ENCODE peak calls at places on chromosomes 4 and X, in seven cellular contexts. V is epithelial cell of prostate; L is stimulated activated CD4-positive, alpha-beta T cell treated with anti-CD3 and anti-CD28 coated beads, Interleukin-2, amount 100 ng/mL, for 48 hours; P is H1; J is NCI-H345; O is activated naive CD8-positive, alpha-beta T cell treated with anti-CD3 and anti-CD28 coated beads, Interleukin-2, amount 10 ng/mL, durations not matched to agents 7 days and 5 days; B is activated gamma-delta T cell treated with anti-CD3 and anti-CD28 coated beads, Interleukin-2, amount 50 U/mL, for 16 hours. F is an unnamed sample.
A peak's percentile ranks its signal among the peaks of the same experiment; 100 is the strongest.

GRCh38 chr4:7375427-7375826 is 59.3 kb downstream of the PSAPL1 start:
- DNase-seq in V (no peak), L (no peak), P (no peak), J (no peak), O (no peak), B (no peak), F (no peak)

GRCh38 chr4:3847211-3847940 is 81.2 kb downstream of the ADRA2C start:
- DNase-seq in V (no peak), L (no peak), P (no peak), J (no peak), O (no peak), B (no peak), F (no peak)

GRCh38 chrX:119118780-119119395 is 8.7 kb downstream of the KIAA1210 start:
- DNase-seq in V (no peak), L (peak; percentile 23), P (peak; percentile 59), J (peak; percentile 7), O (peak; percentile 45), B (peak; percentile 37), F (peak; percentile 21)

GRCh38 chr4:183757105-183757504 is 98.0 kb downstream of the TRAPPC11 start:
- DNase-seq in V (no peak), L (no peak), P (no peak), J (no peak), O (no peak), B (no peak), F (no peak)

GRCh38 chr4:58606303-58606702 is 1496.1 kb upstream of the IGFBP7 start:
- DNase-seq in V (no peak), L (no peak), P (no peak), J (no peak), O (no peak), B (no peak), F (no peak)

GRCh38 chrX:40646489-40647306 is 663 bp downstream of the CXorf38 start:
- DNase-seq in V (no peak), L (no peak), P (peak; percentile 52), J (no peak), O (peak; percentile 53), B (peak; percentile 9), F (peak; percentile 24)

GRCh38 chrX:101210630-101211029 is 9.0 kb upstream of the DRP2 start:
- DNase-seq in V (no peak), L (no peak), P (no peak), J (no peak), O (no peak), B (no peak), F (no peak)

GRCh38 chr4:17385403-17385802 is 126.5 kb downstream of the QDPR start:
- DNase-seq in V (no peak), L (peak; percentile 1), P (no peak), J (no peak), O (no peak), B (peak; percentile 1), F (no peak)

GRCh38 chrX:39941332-39941920 is 156.3 kb downstream of the BCOR start:
- DNase-seq in V (no peak), L (no peak), P (no peak), J (no peak), O (no peak), B (no peak), F (no peak)

GRCh38 chrX:151396827-151397740 is at the start of gene VMA21:
- DNase-seq in V (peak; percentile 14), L (peak; percentile 68), P (peak; percentile 68), J (peak; percentile 88), O (peak; percentile 83), B (peak; percentile 68), F (peak; percentile 80)

GRCh38 chr4:17286737-17287460 is 225.0 kb downstream of the QDPR start:
- DNase-seq in V (no peak), L (no peak), P (no peak), J (no peak), O (no peak), B (no peak), F (no peak)

GRCh38 chr4:45350438-45350837 is 624.1 kb upstream of the GNPDA2 start:
- DNase-seq in V (no peak), L (no peak), P (no peak), J (no peak), O (no peak), B (no peak), F (no peak)

GRCh38 chrX:9668537-9668936 is 97.1 kb downstream of the GPR143 start:
- DNase-seq in V (no peak), L (no peak), P (no peak), J (no peak), O (no peak), B (no peak), F (no peak)

GRCh38 chr4:38078590-38079381 is 118.6 kb downstream of the PTTG2 start:
- DNase-seq in V (no peak), L (no peak), P (no peak), J (no peak), O (no peak), B (no peak), F (no peak)

GRCh38 chr4:22238742-22239141 is 277.1 kb downstream of the ADGRA3 start:
- DNase-seq in V (no peak), L (no peak), P (no peak), J (peak; percentile 32), O (no peak), B (no peak), F (no peak)

GRCh38 chr4:8067274-8067936 is 91.2 kb downstream of the ABLIM2 start:
- DNase-seq in V (no peak), L (no peak), P (no peak), J (no peak), O (no peak), B (no peak), F (no peak)

GRCh38 chrX:143298663-143299241 is 218.5 kb downstream of the SPANXN3 start:
- DNase-seq in V (no peak), L (no peak), P (no peak), J (no peak), O (no peak), B (no peak), F (no peak)

GRCh38 chrX:16578218-16578617 is 71.7 kb upstream of the S100G start:
- DNase-seq in V (no peak), L (no peak), P (no peak), J (no peak), O (no peak), B (no peak), F (no peak)

GRCh38 chr4:52511825-52512224 is 147.3 kb downstream of the USP46 start:
- DNase-seq in V (no peak), L (no peak), P (no peak), J (no peak), O (no peak), B (no peak), F (no peak)

GRCh38 chr4:5322321-5322720 is 271.0 kb downstream of the STK32B start:
- DNase-seq in V (no peak), L (no peak), P (no peak), J (no peak), O (no peak), B (no peak), F (no peak)

GRCh38 chr4:144711685-144712456 is 65.9 kb downstream of the HHIP start:
- DNase-seq in V (no peak), L (no peak), P (no peak), J (no peak), O (no peak), B (no peak), F (no peak)

GRCh38 chr4:159540501-159540900 is 437.6 kb downstream of the RAPGEF2 start:
- DNase-seq in V (no peak), L (no peak), P (peak; percentile 53), J (peak; percentile 2), O (no peak), B (no peak), F (no peak)

GRCh38 chr4:40909363-40909876 is 159.7 kb downstream of the NSUN7 start:
- DNase-seq in V (peak; percentile 61), L (peak; percentile 26), P (no peak), J (peak; percentile 39), O (no peak), B (no peak), F (peak; percentile 29)

GRCh38 chrX:110394653-110395052 is 36.0 kb downstream of the RTL9 start:
- DNase-seq in V (no peak), L (no peak), P (no peak), J (no peak), O (no peak), B (no peak), F (no peak)

GRCh38 chr4:5399790-5400421 is 308.5 kb downstream of the EVC2 start:
- DNase-seq in V (no peak), L (no peak), P (peak; percentile 49), J (no peak), O (no peak), B (no peak), F (no peak)

GRCh38 chrX:29488919-29489318 is 726.4 kb upstream of the MAGEB2 start:
- DNase-seq in V (no peak), L (no peak), P (no peak), J (no peak), O (no peak), B (no peak), F (no peak)

F was measured in stimulated activated CD8-positive, alpha-beta memory T cell treated with anti-CD3 and anti-CD28 coated beads, Interleukin-7, amount 100 ng/mL, for 4 hours.